ENCODE peak calls at places on chromosomes 5 and 9, in ten cellular contexts. A is breast epithelium; M is GM06990; P is adrenal gland; V is GM23338; Y is heart right ventricle; B is CD8-positive, alpha-beta memory T cell; C is prostate gland; S is naive thymus-derived CD4-positive, alpha-beta T cell; Z is GM23248. D is an unnamed sample.

GRCh38 chr9:87657893-87658292 is 68.0 kb upstream of the CTSL start:
- DNase-seq in M (no peak), C (no peak), Z (no peak), S (no peak), Y (no peak), P (no peak), V (no peak), B (no peak), A (no peak), D (no peak)

GRCh38 chr9:74810200-74810599 is 77.5 kb downstream of the TRPM6 start:
- DNase-seq in B (no peak), Z (no peak), Y (no peak), V (no peak), M (no peak), C (no peak), A (no peak), P (no peak), S (no peak), D (no peak)

GRCh38 chr5:45578270-45578669 is 117.9 kb downstream of the HCN1 start:
- DNase-seq in A (no peak), B (no peak), P (no peak), Z (no peak), M (no peak), S (no peak), V (no peak), Y (no peak), C (no peak), D (peak; percentile 35)

GRCh38 chr5:154811653-154812465 is 38.5 kb downstream of the FAXDC2 start:
- DNase-seq in V (peak; percentile 67), B (peak; percentile 45), M (no peak), P (peak; percentile 90), S (peak; percentile 57), C (peak; percentile 32), Y (peak; percentile 36), A (no peak), Z (peak; percentile 73), D (peak; percentile 60)

GRCh38 chr5:101915559-101915958 is 380.5 kb downstream of the SLCO4C1 start:
- DNase-seq in C (no peak), V (peak; percentile 15), A (no peak), M (no peak), S (no peak), Z (no peak), B (no peak), Y (no peak), P (no peak), D (peak; percentile 17)

GRCh38 chr9:3957296-3957695 is 342.6 kb downstream of the GLIS3 start:
- DNase-seq in V (no peak), M (no peak), A (no peak), C (no peak), S (no peak), Z (no peak), Y (no peak), B (no peak), P (no peak), D (no peak)

GRCh38 chr5:174086751-174087150 is 41.2 kb downstream of the NSG2 start:
- DNase-seq in B (no peak), C (no peak), Z (no peak), V (no peak), Y (no peak), A (no peak), M (no peak), S (no peak), P (no peak), D (no peak)

GRCh38 chr5:38931731-38932130 is 85.9 kb downstream of the OSMR start:
- DNase-seq in M (no peak), S (no peak), A (no peak), Y (no peak), B (no peak), P (no peak), C (no peak), V (no peak), Z (peak; percentile 47), D (no peak)

DNA sequence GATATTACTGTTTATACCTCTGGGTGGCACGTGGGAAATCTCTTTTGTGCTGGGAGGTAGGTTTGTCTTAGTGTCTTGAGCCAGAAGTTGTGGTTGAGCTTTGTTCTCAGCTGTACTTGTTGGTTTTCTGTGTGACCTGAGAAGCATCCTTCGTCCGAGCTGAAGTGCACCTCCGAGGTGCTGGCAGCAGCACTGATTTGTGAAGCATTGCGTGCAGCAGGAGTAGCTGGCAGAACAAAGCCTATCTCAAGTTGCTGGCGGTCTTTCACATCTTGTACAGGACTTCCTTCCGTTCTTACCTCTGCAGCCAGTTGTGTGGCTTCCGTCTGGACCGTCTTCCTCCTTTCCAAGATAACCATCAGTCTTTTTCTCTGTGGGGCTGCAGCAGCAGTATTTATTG is 4.3 kb downstream of the PRRC2B start:
- DNase-seq in A (no peak), Y (no peak), V (no peak), B (peak; percentile 82), C (peak; percentile 80), M (peak; percentile 56), Z (no peak), P (no peak), S (peak; percentile 42), D (no peak)
- H3K4me3 ChIP-seq in A (no peak overlapping the region), Y (peak overlapping the region; percentile 1), V (peak overlapping the region; percentile 89), B (peak overlapping the region; percentile 3), C (no peak overlapping the region), M (peak overlapping the region; percentile 16), Z (no peak overlapping the region), P (no peak overlapping the region), S (peak overlapping the region; percentile 30), D (no peak overlapping the region)

GRCh38 chr5:157558681-157559080 is 16.9 kb downstream of the ADAM19 start:
- DNase-seq in B (no peak), A (no peak), P (no peak), V (no peak), Z (peak; percentile 36), Y (no peak), M (no peak), C (no peak), S (no peak), D (no peak)

GRCh38 chr5:157555031-157555640 is 20.4 kb downstream of the ADAM19 start:
- DNase-seq in B (no peak), C (no peak), Z (no peak), Y (no peak), M (no peak), P (no peak), V (no peak), A (no peak), S (no peak), D (no peak)

GRCh38 chr5:157554180-157555030 is 21.2 kb downstream of the ADAM19 start:
- DNase-seq in P (no peak), Y (no peak), C (no peak), Z (no peak), V (peak; percentile 56), B (no peak), M (no peak), S (no peak), A (no peak), D (no peak)

GRCh38 chr5:157558089-157558595 is 17.4 kb downstream of the ADAM19 start:
- DNase-seq in Z (peak; percentile 77), Y (no peak), M (no peak), C (no peak), V (no peak), A (no peak), P (no peak), B (no peak), S (no peak), D (peak; percentile 63)

DNA sequence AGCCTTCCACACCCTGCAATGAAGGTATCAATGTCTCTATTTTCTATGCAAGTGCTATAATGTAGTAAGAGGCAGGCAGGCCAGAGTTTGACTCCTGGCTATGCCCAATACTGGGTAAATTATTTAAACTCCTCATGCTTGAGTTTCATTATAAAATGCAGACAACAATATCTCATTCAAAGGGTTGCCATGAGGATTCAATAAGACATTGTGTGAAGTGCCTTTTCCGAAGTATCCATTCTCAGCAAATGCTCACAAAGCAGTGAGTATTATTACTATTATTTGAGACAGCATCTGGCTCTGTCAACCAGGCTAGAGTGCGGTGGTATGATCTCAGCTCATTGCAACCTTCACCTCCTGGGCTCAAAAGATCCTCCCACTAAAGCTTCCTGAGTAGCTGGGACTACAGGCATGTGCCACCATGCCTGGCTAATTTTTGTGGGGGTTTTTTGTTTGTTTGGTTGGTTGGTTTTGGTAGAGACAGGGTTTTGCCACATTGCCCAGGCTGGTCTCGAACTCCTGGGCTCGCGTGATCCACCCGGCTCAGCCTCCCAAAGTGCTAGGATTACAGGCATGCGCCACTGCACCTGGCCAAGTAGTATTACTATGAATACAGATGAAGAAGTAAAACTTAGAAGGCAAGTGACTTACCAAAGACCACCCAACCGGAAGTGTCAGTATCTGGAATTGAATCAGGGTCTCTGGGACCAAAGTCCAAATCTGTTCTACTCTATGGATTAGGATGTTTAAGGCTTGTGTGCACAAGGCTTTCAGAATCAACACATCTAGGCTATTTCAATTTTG is 18.8 kb downstream of the ADAM19 start:
- DNase-seq in A (no peak), P (no peak), Z (no peak), S (no peak), V (no peak), Y (no peak), M (no peak), B (no peak), C (no peak), D (no peak)
- H3K36me3 ChIP-seq in A (no peaks in the 10 kb centered on the region), P (no peaks in the 10 kb centered on the region), Z (no peaks in the 10 kb centered on the region), S (no peaks in the 10 kb centered on the region), V (no peaks in the 10 kb centered on the region), Y (no peaks in the 10 kb centered on the region), M (no peaks in the 10 kb centered on the region), B (no peaks in the 10 kb centered on the region), C (no peaks in the 10 kb centered on the region), D (peaks cover 3% of the 10 kb centered on the region)

GRCh38 chr5:148806520-148806931 is 19.9 kb upstream of the ADRB2 start:
- DNase-seq in V (no peak), Y (no peak), B (no peak), M (no peak), P (no peak), C (no peak), A (no peak), S (no peak), Z (no peak), D (no peak)

GRCh38 chr5:148810821-148811220 is 15.6 kb upstream of the ADRB2 start:
- DNase-seq in S (no peak), A (no peak), P (no peak), B (no peak), C (no peak), M (no peak), Z (no peak), V (no peak), Y (no peak), D (no peak)

GRCh38 chr5:148807845-148808244 is 18.6 kb upstream of the ADRB2 start:
- DNase-seq in A (no peak), B (no peak), P (no peak), V (no peak), S (no peak), M (no peak), Y (no peak), C (no peak), Z (no peak), D (no peak)

GRCh38 chr5:148809781-148810524 is 16.5 kb upstream of the ADRB2 start:
- DNase-seq in B (no peak), S (no peak), P (no peak), Z (no peak), Y (no peak), M (no peak), C (no peak), A (no peak), V (no peak), D (no peak)

DNA sequence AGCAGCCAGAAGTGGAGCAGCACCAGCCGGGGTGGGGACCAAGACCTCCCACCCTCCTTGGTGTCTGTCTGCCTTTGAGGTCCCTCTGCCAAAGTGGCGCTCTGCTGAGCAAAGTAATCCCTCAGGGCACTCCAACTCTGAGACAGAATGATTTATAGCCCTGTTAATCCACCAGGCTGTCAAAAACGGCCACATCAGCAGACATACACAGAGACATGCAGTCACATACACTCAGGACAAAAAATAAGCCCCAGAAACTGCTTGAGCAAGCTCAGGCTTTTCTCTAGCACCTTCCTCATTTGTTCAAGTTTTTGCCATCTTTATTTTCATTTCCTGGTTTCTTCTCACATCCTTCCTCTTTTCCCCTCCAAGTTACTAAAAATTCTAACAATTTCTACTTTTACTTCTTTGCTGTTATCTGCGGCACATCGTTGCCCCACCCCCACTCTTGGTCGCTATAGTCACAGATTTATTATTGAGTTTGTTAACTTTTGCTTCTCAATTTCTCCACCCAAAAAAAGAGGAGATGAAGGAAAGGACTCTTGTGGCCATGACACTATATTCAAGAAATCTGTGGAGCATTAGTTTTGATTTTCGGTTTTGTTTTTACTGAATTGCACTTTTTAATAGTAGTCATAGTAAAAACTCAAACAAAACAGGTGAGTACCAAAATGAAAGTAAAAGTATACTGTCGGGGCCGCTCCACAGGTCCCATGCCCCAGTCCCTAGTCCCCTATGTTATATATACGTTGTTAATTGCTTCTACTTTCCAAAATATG is 17.4 kb upstream of the ADRB2 start:
- DNase-seq in V (no peak), Z (no peak), B (peak; percentile 52), P (no peak), Y (peak; percentile 33), M (peak; percentile 64), C (no peak), S (no peak), A (no peak), D (no peak)
- H3K4me3 ChIP-seq in V (no peak overlapping the region), Z (no peak overlapping the region), B (peak overlapping the region; percentile 75), P (peak overlapping the region; percentile 27), Y (peak overlapping the region; percentile 42), M (peak overlapping the region; percentile 51), C (peak overlapping the region; percentile 0), S (peak overlapping the region; percentile 61), A (peak overlapping the region; percentile 1), D (peak overlapping the region; percentile 14)

GRCh38 chr5:168425997-168426863 is 60.0 kb upstream of the RARS1 start:
- DNase-seq in Z (no peak), V (no peak), P (no peak), A (no peak), M (no peak), B (no peak), Y (no peak), S (no peak), C (no peak), D (no peak)
- H3K36me3 ChIP-seq in Z (no peaks in the 10 kb centered on the region), V (no peaks in the 10 kb centered on the region), P (no peaks in the 10 kb centered on the region), A (no peaks in the 10 kb centered on the region), M (no peaks in the 10 kb centered on the region), B (no peaks in the 10 kb centered on the region), Y (no peaks in the 10 kb centered on the region), S (no peaks in the 10 kb centered on the region), C (no peaks in the 10 kb centered on the region), D (peaks cover 43% of the 10 kb centered on the region)

D was measured in MG63.